ENCODE peak calls at places on chromosomes 1 and 21, in nine cellular contexts. S is stimulated activated CD8-positive, alpha-beta memory T cell treated with anti-CD3 and anti-CD28 coated beads, Interleukin-15, amount 100 ng/mL, for 1 hour; Z is T-helper 2 cell; E is hippocampal formation; W is HL-60; I is Right ventricle myocardium superior; T is EL; B is hypothalamus; N is iris pigment epithelial cell. K is an unnamed sample.

GRCh38 chr1:99685516-99686180 is 39.7 kb downstream of the PALMD start:
- DNase-seq in S (peak; percentile 11), Z (no peak), E (peak; percentile 58), W (peak; percentile 67), I (peak; percentile 85), T (peak; percentile 85), B (peak; percentile 54), N (peak; percentile 82), K (no peak)

GRCh38 chr21:19322360-19322759 is 918.8 kb upstream of the TMPRSS15 start:
- DNase-seq in S (no peak), Z (no peak), E (no peak), W (no peak), I (no peak), T (no peak), B (no peak), N (peak; percentile 3), K (no peak)

GRCh38 chr1:169529068-169529642 is 43.4 kb upstream of the SLC19A2 start:
- DNase-seq in S (no peak), Z (no peak), E (no peak), W (peak; percentile 29), I (no peak), T (peak; percentile 39), B (no peak), N (peak; percentile 52), K (no peak)

GRCh38 chr1:78483903-78484302 is 6.9 kb upstream of the PTGFR start:
- DNase-seq in S (no peak), Z (no peak), E (no peak), W (no peak), I (peak; percentile 36), T (peak; percentile 78), B (no peak), N (peak; percentile 8), K (no peak)

GRCh38 chr1:231116741-231117140 is 45.1 kb upstream of the TRIM67 start:
- DNase-seq in S (no peak), Z (no peak), E (no peak), W (no peak), I (no peak), T (no peak), B (no peak), N (no peak), K (no peak)

GRCh38 chr1:242556276-242556675 is 31.8 kb upstream of the PLD5 start:
- DNase-seq in S (no peak), Z (no peak), E (no peak), W (no peak), I (no peak), T (no peak), B (no peak), N (no peak), K (no peak)

GRCh38 chr1:224565611-224566406 is 50.3 kb upstream of the CNIH3 start:
- DNase-seq in S (no peak), Z (no peak), E (no peak), W (no peak), I (no peak), T (no peak), B (no peak), N (no peak), K (no peak)

GRCh38 chr1:44326066-44326701 is 28.9 kb downstream of the ERI3 start:
- DNase-seq in S (no peak), Z (no peak), E (no peak), W (no peak), I (no peak), T (no peak), B (no peak), N (no peak), K (no peak)

GRCh38 chr1:28983509-28984310 is 69.3 kb downstream of the EPB41 start:
- DNase-seq in S (no peak), Z (no peak), E (no peak), W (no peak), I (no peak), T (no peak), B (no peak), N (no peak), K (peak; percentile 3)

GRCh38 chr1:32448773-32449456 is 16.0 kb upstream of the ZBTB8B start:
- DNase-seq in S (no peak), Z (no peak), E (no peak), W (peak; percentile 9), I (no peak), T (peak; percentile 37), B (no peak), N (no peak), K (no peak)

GRCh38 chr1:167065481-167065880 is 24.7 kb downstream of the GPA33 start:
- DNase-seq in S (no peak), Z (no peak), E (no peak), W (no peak), I (no peak), T (no peak), B (no peak), N (no peak), K (no peak)

GRCh38 chr1:41580520-41581172 is 96.2 kb upstream of the EDN2 start:
- DNase-seq in S (no peak), Z (no peak), E (no peak), W (peak; percentile 22), I (no peak), T (no peak), B (no peak), N (no peak), K (no peak)

GRCh38 chr1:217059401-217059800 is 336.2 kb upstream of the ESRRG start:
- DNase-seq in S (no peak), Z (no peak), E (no peak), W (no peak), I (no peak), T (no peak), B (no peak), N (no peak), K (no peak)

GRCh38 chr1:109263597-109264378 is 14.4 kb downstream of the CELSR2 start:
- DNase-seq in S (peak; percentile 57), Z (peak; percentile 74), E (peak; percentile 92), W (peak; percentile 76), I (peak; percentile 90), T (peak; percentile 85), B (peak; percentile 80), N (peak; percentile 64), K (peak; percentile 74)

GRCh38 chr1:227567256-227567655 is 3.9 kb downstream of the ZNF678 start:
- DNase-seq in S (no peak), Z (no peak), E (no peak), W (no peak), I (no peak), T (no peak), B (no peak), N (no peak), K (no peak)

GRCh38 chr1:109713636-109714035 is 1.6 kb downstream of the GSTM5 start:
- DNase-seq in S (no peak), Z (no peak), E (no peak), W (no peak), I (no peak), T (no peak), B (no peak), N (no peak), K (no peak)

GRCh38 chr21:38924954-38925353 is 119.2 kb downstream of the ETS2 start:
- DNase-seq in S (no peak), Z (no peak), E (no peak), W (no peak), I (no peak), T (no peak), B (no peak), N (no peak), K (no peak)

GRCh38 chr1:59635057-59635456 is 179.7 kb upstream of the HOOK1 start:
- DNase-seq in S (no peak), Z (no peak), E (no peak), W (no peak), I (no peak), T (no peak), B (no peak), N (no peak), K (no peak)

GRCh38 chr1:223363856-223364684 is at the start of gene SUSD4:
- DNase-seq in S (peak; percentile 36), Z (peak; percentile 43), E (peak; percentile 49), W (no peak), I (peak; percentile 68), T (peak; percentile 20), B (peak; percentile 61), N (no peak), K (peak; percentile 72)

GRCh38 chr1:24743404-24744211 is 1.6 kb upstream of the CLIC4 start:
- DNase-seq in S (no peak), Z (no peak), E (no peak), W (no peak), I (no peak), T (peak; percentile 70), B (no peak), N (peak; percentile 88), K (no peak)

GRCh38 chr1:87151500-87152421 is 176.9 kb upstream of the LMO4 start:
- DNase-seq in S (no peak), Z (no peak), E (peak; percentile 69), W (peak; percentile 82), I (peak; percentile 84), T (no peak), B (peak; percentile 49), N (peak; percentile 44), K (no peak)

GRCh38 chr1:236089046-236089773 is 24.3 kb upstream of the NID1 start:
- DNase-seq in S (no peak), Z (no peak), E (no peak), W (no peak), I (no peak), T (peak; percentile 42), B (no peak), N (peak; percentile 94), K (no peak)

GRCh38 chr1:203463469-203464062 is 12.0 kb upstream of the PRELP start:
- DNase-seq in S (no peak), Z (no peak), E (no peak), W (no peak), I (no peak), T (peak; percentile 70), B (no peak), N (no peak), K (no peak)

GRCh38 chr1:186849271-186849671 is 20.5 kb downstream of the PLA2G4A start:
- DNase-seq in S (no peak), Z (no peak), E (peak; percentile 13), W (peak; percentile 14), I (no peak), T (no peak), B (no peak), N (peak; percentile 14), K (no peak)

GRCh38 chr1:50416150-50416527 is 7.1 kb downstream of the DMRTA2 start:
- DNase-seq in S (no peak), Z (no peak), E (no peak), W (no peak), I (no peak), T (no peak), B (no peak), N (no peak), K (no peak)

GRCh38 chr1:41918450-41919043 is at the start of gene HIVEP3:
- DNase-seq in S (no peak), Z (no peak), E (peak; percentile 13), W (no peak), I (no peak), T (peak; percentile 36), B (peak; percentile 26), N (peak; percentile 38), K (no peak)

GRCh38 chr21:15164678-15165303 is 100.0 kb upstream of the NRIP1 start:
- DNase-seq in S (no peak), Z (no peak), E (no peak), W (no peak), I (no peak), T (peak; percentile 3), B (no peak), N (no peak), K (no peak)

GRCh38 chr21:34220556-34221195 is 143.1 kb upstream of the KCNE2 start:
- DNase-seq in S (no peak), Z (no peak), E (no peak), W (no peak), I (no peak), T (no peak), B (no peak), N (no peak), K (no peak)

GRCh38 chr1:1128454-1129139 is 12.7 kb upstream of the C1orf159 start:
- DNase-seq in S (no peak), Z (no peak), E (no peak), W (no peak), I (no peak), T (no peak), B (no peak), N (no peak), K (no peak)

GRCh38 chr1:71987210-71987609 is 295.1 kb downstream of the NEGR1 start:
- DNase-seq in S (no peak), Z (no peak), E (no peak), W (no peak), I (no peak), T (no peak), B (no peak), N (no peak), K (no peak)

GRCh38 chr1:238675241-238675640 is 711.1 kb upstream of the CHRM3 start:
- DNase-seq in S (no peak), Z (no peak), E (no peak), W (no peak), I (no peak), T (no peak), B (no peak), N (no peak), K (no peak)

K was measured in T-cell.